ENCODE peak calls at places on chromosomes 5 and 9, in eight cellular contexts. S is C1 segment of cervical spinal cord, B is T-helper 2 cell, J is neural progenitor cell, K is mucosa of gallbladder, V is cardiac fibroblast, N is activated T-cell treated with anti-CD3 and anti-CD28 coated beads for 48 hours, E is GM06990. C is an unnamed sample.

GRCh38 chr9:126505697-126506346 is 107.9 kb upstream of the LMX1B start:
- DNase-seq in S (no peak), B (no peak), J (no peak), K (no peak), V (no peak), N (no peak), E (no peak), C (no peak)

GRCh38 chr5:36575367-36575781 is 31.0 kb upstream of the SLC1A3 start:
- DNase-seq in S (no peak), B (no peak), J (no peak), K (no peak), V (peak), N (no peak), E (no peak), C (no peak)

GRCh38 chr9:97954550-97954989 is 16.6 kb upstream of the HEMGN start:
- DNase-seq in S (no peak), B (no peak), J (peak), K (peak), V (peak), N (peak), E (peak), C (peak)

GRCh38 chr5:111737716-111738115 is 19.3 kb downstream of the NREP start:
- DNase-seq in S (no peak), B (no peak), J (no peak), K (no peak), V (peak), N (no peak), E (no peak), C (no peak)

GRCh38 chr5:109921735-109922395 is 232.1 kb downstream of the MAN2A1 start:
- DNase-seq in S (no peak), B (no peak), J (no peak), K (no peak), V (peak), N (no peak), E (peak), C (peak)

GRCh38 chr5:154788212-154788611 is 33.0 kb downstream of the LARP1 start:
- DNase-seq in S (no peak), B (no peak), J (no peak), K (no peak), V (no peak), N (no peak), E (no peak), C (no peak)

GRCh38 chr5:150079655-150080461 is 6.5 kb downstream of the CSF1R start:
- DNase-seq in S (no peak), B (no peak), J (no peak), K (no peak), V (no peak), N (no peak), E (no peak), C (no peak)

GRCh38 chr9:73667749-73668148 is 516.1 kb downstream of the ANXA1 start:
- DNase-seq in S (no peak), B (no peak), J (no peak), K (no peak), V (no peak), N (no peak), E (no peak), C (no peak)